ENCODE peak calls at places on chromosome 14, in six cellular contexts. V, P, T, L, Q and Y are unnamed samples.

GRCh38 chr14:37172024-37172869 is at the start of gene SLC25A21:
- DNase-seq in V (peak; percentile 84), P (peak; percentile 63), T (peak; percentile 77), L (peak; percentile 50), Q (peak; percentile 80), Y (peak; percentile 84)

GRCh38 chr14:50233335-50234250 is 2.2 kb upstream of the SOS2 start:
- DNase-seq in V (no peak), P (no peak), T (no peak), L (no peak), Q (no peak), Y (no peak)

GRCh38 chr14:98889107-98889835 is 382.7 kb downstream of the BCL11B start:
- DNase-seq in V (no peak), P (no peak), T (no peak), L (no peak), Q (no peak), Y (no peak)

GRCh38 chr14:69473271-69473670 is 11.3 kb upstream of the PLEKHD1 start:
- DNase-seq in V (no peak), P (no peak), T (no peak), L (no peak), Q (no peak), Y (no peak)

GRCh38 chr14:52182853-52183252 is 84.6 kb upstream of the PTGDR start:
- DNase-seq in V (no peak), P (no peak), T (no peak), L (no peak), Q (no peak), Y (no peak)

GRCh38 chr14:70555890-70556289 is 21.1 kb upstream of the ADAM20 start:
- DNase-seq in V (no peak), P (no peak), T (peak; percentile 21), L (no peak), Q (no peak), Y (no peak)

GRCh38 chr14:105601360-105602242 is 75.2 kb downstream of the TMEM121 start:
- DNase-seq in V (no peak), P (no peak), T (no peak), L (no peak), Q (no peak), Y (no peak)

GRCh38 chr14:77063581-77064289 is 34.3 kb upstream of the CIPC start:
- DNase-seq in V (no peak), P (no peak), T (no peak), L (no peak), Q (no peak), Y (no peak)

GRCh38 chr14:52538648-52539047 is 13.7 kb downstream of the TXNDC16 start:
- DNase-seq in V (no peak), P (no peak), T (no peak), L (no peak), Q (no peak), Y (no peak)

GRCh38 chr14:63952053-63952932 is 99.5 kb downstream of the SYNE2 start:
- DNase-seq in V (no peak), P (no peak), T (no peak), L (no peak), Q (no peak), Y (no peak)

GRCh38 chr14:23547924-23548323 is 3.6 kb downstream of the ZFHX2 start:
- DNase-seq in V (no peak), P (no peak), T (no peak), L (no peak), Q (no peak), Y (no peak)

GRCh38 chr14:101167428-101167827 is 263.9 kb upstream of the RTL1 start:
- DNase-seq in V (no peak), P (no peak), T (no peak), L (no peak), Q (no peak), Y (no peak)

GRCh38 chr14:102046337-102047278 is 40.2 kb downstream of the HSP90AA1 start:
- DNase-seq in V (peak; percentile 96), P (no peak), T (peak; percentile 44), L (peak; percentile 70), Q (peak; percentile 70), Y (peak; percentile 46)

GRCh38 chr14:95564060-95564459 is 29.2 kb downstream of the GLRX5 start:
- DNase-seq in V (peak; percentile 82), P (no peak), T (peak; percentile 15), L (no peak), Q (no peak), Y (peak; percentile 81)

GRCh38 chr14:34436960-34437728 is 24.9 kb downstream of the SPTSSA start:
- DNase-seq in V (no peak), P (no peak), T (no peak), L (no peak), Q (no peak), Y (no peak)

GRCh38 chr14:64692189-64692588 is 12.0 kb upstream of the PLEKHG3 start:
- DNase-seq in V (no peak), P (no peak), T (no peak), L (no peak), Q (no peak), Y (no peak)

GRCh38 chr14:84252706-84253105 is 1277.2 kb upstream of the FLRT2 start:
- DNase-seq in V (no peak), P (no peak), T (no peak), L (no peak), Q (no peak), Y (no peak)

GRCh38 chr14:58149196-58149595 is 2.8 kb downstream of the ARMH4 start:
- DNase-seq in V (no peak), P (no peak), T (no peak), L (no peak), Q (no peak), Y (no peak)

GRCh38 chr14:57009585-57010515 is 199.6 kb upstream of the OTX2 start:
- DNase-seq in V (no peak), P (no peak), T (no peak), L (no peak), Q (no peak), Y (no peak)

GRCh38 chr14:99181804-99182520 is 90.0 kb downstream of the BCL11B start:
- DNase-seq in V (no peak), P (no peak), T (no peak), L (no peak), Q (no peak), Y (no peak)

GRCh38 chr14:68932219-68932618 is 46.9 kb downstream of the ACTN1 start:
- DNase-seq in V (peak; percentile 8), P (no peak), T (no peak), L (no peak), Q (no peak), Y (no peak)

GRCh38 chr14:72743626-72744025 is 150.3 kb downstream of the DPF3 start:
- DNase-seq in V (no peak), P (no peak), T (no peak), L (no peak), Q (no peak), Y (no peak)

GRCh38 chr14:76267322-76268012 is 108.5 kb upstream of the ESRRB start:
- DNase-seq in V (peak; percentile 83), P (no peak), T (peak; percentile 37), L (peak; percentile 47), Q (no peak), Y (peak; percentile 48)

GRCh38 chr14:89017417-89017816 is 193.0 kb downstream of the TTC8 start:
- DNase-seq in V (no peak), P (no peak), T (no peak), L (no peak), Q (no peak), Y (no peak)

GRCh38 chr14:36217732-36218131 is 41.2 kb upstream of the PTCSC3 start:
- DNase-seq in V (no peak), P (no peak), T (no peak), L (no peak), Q (no peak), Y (no peak)

GRCh38 chr14:100641274-100641860 is 54.1 kb upstream of the BEGAIN start:
- DNase-seq in V (no peak), P (no peak), T (no peak), L (no peak), Q (no peak), Y (no peak)